ENCODE peak calls at places on chromosomes 11 and 22, in six cellular contexts. D is fibroblast of mammary gland; T is glutamatergic neuron; L is psoas muscle; I is CD4-positive, alpha-beta T cell; J is fibroblast of lung. Z is an unnamed sample.

GRCh38 chr11:93194673-93195291 is 3.0 kb downstream of the SLC36A4 start:
- DNase-seq in D (no peak), J (no peak), L (no peak), I (no peak), T (no peak), Z (no peak)

GRCh38 chr22:46417268-46417580 is 81.7 kb downstream of the TRMU start:
- DNase-seq in T (no peak), J (no peak), D (no peak), L (no peak), I (no peak), Z (no peak)

GRCh38 chr22:20648306-20648903 is 125.5 kb upstream of the SERPIND1 start:
- DNase-seq in I (no peak), L (no peak), T (no peak), D (no peak), J (no peak), Z (no peak)

GRCh38 chr11:36273110-36273509 is 16.1 kb downstream of the COMMD9 start:
- DNase-seq in J (no peak), L (no peak), I (no peak), T (no peak), D (peak; percentile 15), Z (no peak)

GRCh38 chr11:47466701-47467250 is 17.8 kb upstream of the RAPSN start:
- DNase-seq in T (no peak), D (peak; percentile 42), L (peak; percentile 60), J (peak; percentile 35), I (no peak), Z (no peak)

GRCh38 chr11:106695506-106695905 is 322.8 kb downstream of the GUCY1A2 start:
- DNase-seq in D (peak; percentile 44), L (no peak), J (peak; percentile 88), I (no peak), T (no peak), Z (no peak)

GRCh38 chr11:2929880-2930704 is 872 bp upstream of the PHLDA2 start:
- DNase-seq in L (peak; percentile 65), I (no peak), T (peak; percentile 52), J (peak; percentile 53), D (peak; percentile 62), Z (no peak)

GRCh38 chr11:8060801-8061554 is 20.0 kb upstream of the TUB start:
- DNase-seq in L (no peak), T (no peak), J (peak; percentile 89), D (peak; percentile 97), I (no peak), Z (no peak)

GRCh38 chr22:30445438-30445936 is 19.9 kb downstream of the MTFP1 start:
- DNase-seq in J (peak; percentile 14), L (no peak), T (no peak), I (no peak), D (peak; percentile 59), Z (no peak)

GRCh38 chr11:119084663-119085522 is at the start of gene HMBS:
- DNase-seq in T (peak; percentile 88), J (peak; percentile 95), I (peak; percentile 73), D (peak; percentile 95), L (peak; percentile 96), Z (peak; percentile 92)

GRCh38 chr11:117856252-117856651 is 20.2 kb downstream of the FXYD6 start:
- DNase-seq in L (no peak), T (no peak), I (no peak), D (no peak), J (no peak), Z (no peak)

GRCh38 chr11:73275381-73275750 is 3.2 kb downstream of the P2RY6 start:
- DNase-seq in D (no peak), J (no peak), I (no peak), L (no peak), T (peak; percentile 7), Z (no peak)

GRCh38 chr11:124745270-124745834 is 5.6 kb downstream of the NRGN start:
- DNase-seq in I (no peak), D (no peak), L (no peak), T (no peak), J (no peak), Z (no peak)

GRCh38 chr11:124748100-124748418 is 4.0 kb downstream of the VSIG2 start:
- DNase-seq in D (no peak), I (no peak), J (no peak), T (no peak), L (no peak), Z (no peak)

GRCh38 chr11:124747406-124748099 is 4.5 kb downstream of the VSIG2 start:
- DNase-seq in J (no peak), L (no peak), T (no peak), D (no peak), I (no peak), Z (no peak)

GRCh38 chr11:124746621-124747243 is 5.3 kb downstream of the VSIG2 start:
- DNase-seq in J (peak; percentile 58), T (peak; percentile 50), I (peak; percentile 71), D (peak; percentile 41), L (peak; percentile 81), Z (peak; percentile 73)

DNA sequence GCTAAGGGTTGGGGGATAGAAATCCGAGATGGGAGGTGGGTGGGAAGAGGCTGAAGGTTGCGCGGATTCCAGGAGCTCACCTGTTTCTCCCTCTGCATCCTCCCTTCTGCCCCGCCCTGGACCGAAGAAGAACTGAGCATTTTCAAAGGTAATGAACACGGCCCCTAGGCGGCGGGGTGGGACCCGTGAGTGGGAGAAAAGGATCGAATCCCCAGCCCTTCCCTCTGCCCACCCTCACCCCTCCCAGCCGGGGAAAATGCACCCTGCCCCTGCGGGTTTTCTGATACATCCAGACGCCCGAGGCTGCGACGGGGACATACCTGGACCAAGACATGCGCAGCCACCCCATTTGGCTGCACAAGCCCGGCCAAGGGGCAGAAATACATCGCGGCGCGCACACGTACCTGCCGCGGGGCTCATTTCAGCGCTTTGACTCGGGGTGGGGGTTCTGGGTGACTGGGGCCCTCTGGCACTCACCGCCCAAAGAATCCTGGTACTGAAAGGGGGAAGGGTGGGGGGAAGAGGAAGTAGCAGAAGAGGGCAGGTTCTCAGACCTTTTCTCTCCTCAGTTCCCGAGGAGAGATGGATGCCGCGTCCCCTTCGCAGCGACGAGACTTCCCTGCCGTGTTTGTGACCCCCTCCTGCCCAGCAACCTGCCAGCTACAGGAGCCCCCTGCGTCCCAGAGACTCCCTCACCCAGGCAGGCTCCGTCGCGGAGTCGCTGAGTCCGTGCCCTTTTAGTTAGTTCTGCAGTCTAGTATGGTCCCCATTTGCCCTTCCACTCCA is 6.0 kb downstream of the VSIG2 start:
- DNase-seq in L (no peak), D (no peak), J (no peak), T (peak; percentile 40), I (no peak), Z (no peak)
- TF ChIP-seq CTCF in L (no peak), D (peak; percentile 8), J (peak; percentile 44), T (no peak), I (no peak), Z (no peak)

DNA sequence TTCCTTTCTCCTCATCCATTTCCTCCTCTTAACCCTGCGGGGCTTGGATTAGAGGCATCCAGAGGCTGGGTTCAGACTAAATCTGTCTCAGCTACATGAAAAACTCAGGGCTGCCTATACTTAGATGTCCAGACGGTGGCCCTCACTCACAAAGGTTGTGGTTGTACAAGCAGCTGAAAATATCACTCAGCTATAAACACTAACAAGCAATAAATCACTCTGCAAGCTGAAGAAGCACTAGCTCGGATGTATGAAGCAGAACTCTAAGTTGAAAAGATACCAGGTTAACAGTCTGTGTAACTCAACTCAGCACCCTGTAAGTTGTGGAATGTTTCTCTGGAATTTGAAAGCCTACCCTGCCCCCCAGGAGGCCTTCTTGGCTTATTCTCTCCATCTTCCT is 82.9 kb downstream of the EXT2 start:
- DNase-seq in T (no peak), D (peak; percentile 27), J (peak; percentile 49), I (no peak), L (no peak), Z (no peak)
- TF ChIP-seq CTCF in T (no peak), D (no peak), J (peak; percentile 11), I (no peak), L (peak; percentile 39), Z (no peak)

DNA sequence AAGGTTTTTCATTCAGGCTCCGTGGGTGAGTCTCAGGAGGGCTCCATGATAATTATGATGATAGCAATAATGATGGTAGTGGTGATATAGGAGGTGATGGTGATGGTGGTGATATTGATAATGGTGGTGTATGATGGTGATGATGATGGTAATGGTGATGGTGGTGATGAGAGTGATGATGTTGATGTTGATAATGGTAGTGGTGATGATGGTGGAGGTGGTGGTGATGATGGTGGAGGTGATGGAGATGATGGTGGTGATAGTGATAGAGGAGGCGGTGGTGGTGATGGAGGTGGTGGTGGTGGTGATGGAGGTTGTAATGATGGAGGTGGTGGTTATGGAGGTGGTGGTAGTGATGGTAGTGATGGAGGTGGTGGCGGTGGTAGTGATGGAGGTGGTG is 79.4 kb downstream of the MPPED1 start:
- DNase-seq in J (no peak), D (no peak), I (no peak), L (no peak), T (no peak), Z (no peak)
- TF ChIP-seq CTCF in J (no peak), D (no peak), I (no peak), L (no peak), T (no peak), Z (no peak)

DNA sequence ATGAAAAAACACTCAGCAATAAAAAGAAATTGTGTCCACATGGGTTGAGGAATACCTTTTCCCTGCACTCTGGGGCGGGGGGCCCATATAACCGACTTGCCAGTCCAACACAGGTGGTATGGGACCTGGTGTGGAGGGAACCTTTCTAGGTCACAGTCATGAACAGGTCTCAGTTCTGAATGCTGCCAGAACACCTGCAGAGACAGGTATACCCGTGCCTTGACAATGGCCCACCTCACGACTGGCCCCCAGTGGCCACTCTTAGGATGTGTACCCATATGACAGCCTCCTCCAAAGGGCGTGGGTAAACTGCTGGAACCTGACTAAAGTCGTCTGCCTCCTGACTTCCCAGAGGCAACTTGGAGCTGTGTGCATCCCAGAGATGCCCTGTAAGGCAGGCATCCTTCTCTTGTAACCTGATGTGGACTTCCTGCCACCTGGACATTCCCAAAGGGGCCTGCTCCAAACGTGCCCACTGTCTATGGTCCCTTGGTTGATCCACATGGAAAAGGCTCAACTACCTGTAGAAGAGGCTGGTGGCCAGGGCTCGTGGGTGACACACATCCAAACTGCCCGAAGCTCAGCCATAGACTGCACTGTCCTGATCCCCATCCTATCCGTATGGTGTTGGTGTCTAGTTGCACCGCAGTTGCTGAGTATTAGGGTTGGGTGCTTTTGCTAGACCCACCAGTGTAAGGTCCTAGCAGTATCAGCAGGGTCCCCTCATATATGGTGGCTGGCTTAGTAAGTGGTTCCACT is 859.3 kb downstream of the BRD1 start:
- DNase-seq in J (no peak), L (no peak), I (no peak), T (no peak), D (no peak), Z (no peak)
- TF ChIP-seq CTCF in J (no peak), L (no peak), I (no peak), T (no peak), D (no peak), Z (no peak)

DNA sequence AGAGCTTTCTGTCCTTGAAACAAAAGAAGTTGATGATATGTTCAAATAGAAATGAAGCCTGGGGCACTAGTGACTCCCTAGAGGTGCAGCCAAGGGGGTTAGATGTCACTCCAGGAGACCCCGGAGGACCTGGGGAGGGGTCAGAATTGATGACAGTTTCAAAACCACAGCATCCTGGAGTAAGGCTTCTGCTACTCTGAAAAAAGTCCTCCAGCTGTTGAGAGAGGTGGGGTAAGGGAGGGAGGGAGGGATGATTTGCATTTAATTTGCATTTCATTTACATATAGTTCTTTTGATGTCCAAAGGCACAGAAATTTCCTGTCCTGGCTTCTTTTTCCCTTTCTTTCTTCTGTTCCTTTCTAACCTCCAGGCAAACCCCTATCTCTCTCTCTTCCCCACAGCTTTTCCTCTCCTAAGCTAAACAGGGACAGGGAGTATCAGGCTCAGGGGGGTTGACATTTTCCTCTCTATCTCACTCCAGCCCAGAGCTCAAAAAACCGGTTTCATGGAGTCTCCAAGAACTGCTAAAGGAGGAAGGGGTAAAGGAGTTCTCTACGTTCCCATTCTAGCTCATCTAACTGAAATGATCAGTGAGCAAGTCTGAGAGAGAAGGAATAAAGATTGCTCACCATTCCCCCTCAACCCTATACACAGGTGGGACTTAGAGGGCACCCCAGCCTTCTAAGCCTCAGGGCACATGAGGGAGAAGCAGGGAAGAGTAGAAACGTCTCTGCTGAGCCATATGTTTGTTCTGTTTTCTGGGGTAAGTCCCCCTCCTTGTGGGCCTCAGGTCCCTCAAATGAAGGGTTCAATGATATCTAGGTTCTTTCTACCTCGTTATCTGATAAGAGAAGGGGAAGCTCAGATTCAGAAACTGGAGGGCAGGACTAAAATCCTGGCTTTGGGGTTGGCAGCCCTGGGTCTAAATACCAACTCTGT is 3.5 kb upstream of the POU2F3 start:
- DNase-seq in T (no peak), L (no peak), J (peak; percentile 63), I (no peak), D (peak; percentile 65), Z (no peak)
- TF ChIP-seq CTCF in T (no peak), L (no peak), J (no peak), I (no peak), D (no peak), Z (no peak)

Z was measured in activated B cell treated with CpG ODN at 0.5 μM for 24 hours.